ENCODE peak calls at places on chromosomes 12 and 14, in six cellular contexts. J is HFFc6, E is fibroblast of mammary gland, Q is ovary, K is lung, D is HL-60. I is an unnamed sample.

GRCh38 chr12:64256166-64256800 is 34.2 kb upstream of the KICS2 start:
- DNase-seq in J (peak), E (peak), Q (no peak), K (no peak), D (peak), I (no peak)

GRCh38 chr12:7868391-7868790 is 4.3 kb downstream of the SLC2A14 start:
- DNase-seq in J (peak), E (peak), Q (no peak), K (no peak), D (no peak), I (no peak)

GRCh38 chr12:46217686-46218508 is 50.9 kb downstream of the SLC38A1 start:
- DNase-seq in J (no peak), E (no peak), Q (no peak), K (no peak), D (peak), I (peak)

GRCh38 chr12:82723093-82723492 is 36.4 kb downstream of the TMTC2 start:
- DNase-seq in J (no peak), E (no peak), Q (no peak), K (no peak), D (no peak), I (no peak)

GRCh38 chr12:14605401-14605989 is 37.8 kb upstream of the PLBD1 start:
- DNase-seq in J (no peak), E (no peak), Q (no peak), K (no peak), D (no peak), I (no peak)

GRCh38 chr14:76615331-76615730 is 145.9 kb upstream of the VASH1 start:
- DNase-seq in J (no peak), E (no peak), Q (no peak), K (no peak), D (no peak), I (no peak)

GRCh38 chr14:71261206-71261605 is 353.9 kb downstream of the PCNX1 start:
- DNase-seq in J (peak), E (no peak), Q (no peak), K (no peak), D (peak), I (no peak)

GRCh38 chr12:67269632-67270578 is 747 bp downstream of the CAND1 start:
- DNase-seq in J (no peak), E (no peak), Q (peak), K (peak), D (peak), I (no peak)

GRCh38 chr12:100142851-100143559 is at the start of gene BLTP3B:
- DNase-seq in J (peak), E (peak), Q (peak), K (peak), D (peak), I (peak)

GRCh38 chr12:48925218-48925871 is at the start of gene FKBP11:
- DNase-seq in J (peak), E (peak), Q (peak), K (peak), D (no peak), I (no peak)

GRCh38 chr12:22459872-22460490 is 84.4 kb downstream of the C2CD5 start:
- DNase-seq in J (peak), E (peak), Q (no peak), K (no peak), D (peak), I (no peak)

GRCh38 chr12:106342397-106343212 is 14.9 kb upstream of the POLR3B start:
- DNase-seq in J (peak), E (peak), Q (peak), K (peak), D (no peak), I (no peak)

GRCh38 chr12:28237423-28237822 is 47.2 kb downstream of the CCDC91 start:
- DNase-seq in J (no peak), E (peak), Q (no peak), K (no peak), D (no peak), I (no peak)

GRCh38 chr14:23183479-23183878 is at the start of gene SLC7A8:
- DNase-seq in J (no peak), E (no peak), Q (peak), K (peak), D (no peak), I (no peak)

GRCh38 chr12:112537710-112538396 is 119.1 kb downstream of the PTPN11 start:
- DNase-seq in J (peak), E (no peak), Q (no peak), K (peak), D (peak), I (no peak)

GRCh38 chr12:124910561-124911478 is 3.6 kb downstream of the UBC start:
- DNase-seq in J (peak), E (peak), Q (no peak), K (no peak), D (no peak), I (no peak)

GRCh38 chr12:53500119-53500775 is 836 bp upstream of the TARBP2 start:
- DNase-seq in J (peak), E (peak), Q (peak), K (peak), D (peak), I (peak)

GRCh38 chr12:124359671-124360581 is 65.0 kb downstream of the RFLNA start:
- DNase-seq in J (no peak), E (no peak), Q (peak), K (peak), D (no peak), I (no peak)

GRCh38 chr14:94051779-94052178 is 25.6 kb downstream of the OTUB2 start:
- DNase-seq in J (no peak), E (no peak), Q (no peak), K (peak), D (no peak), I (no peak)
- TF ChIP-seq CTCF in J (no peak), E (no peak), Q (no peak), K (no peak), D (no peak), I (no peak)

GRCh38 chr12:105092336-105092735 is 8.1 kb upstream of the ALDH1L2 start:
- DNase-seq in J (no peak), E (no peak), Q (no peak), K (no peak), D (no peak), I (no peak)
- TF ChIP-seq CTCF in J (no peak), E (no peak), Q (no peak), K (no peak), D (no peak), I (no peak)

DNA sequence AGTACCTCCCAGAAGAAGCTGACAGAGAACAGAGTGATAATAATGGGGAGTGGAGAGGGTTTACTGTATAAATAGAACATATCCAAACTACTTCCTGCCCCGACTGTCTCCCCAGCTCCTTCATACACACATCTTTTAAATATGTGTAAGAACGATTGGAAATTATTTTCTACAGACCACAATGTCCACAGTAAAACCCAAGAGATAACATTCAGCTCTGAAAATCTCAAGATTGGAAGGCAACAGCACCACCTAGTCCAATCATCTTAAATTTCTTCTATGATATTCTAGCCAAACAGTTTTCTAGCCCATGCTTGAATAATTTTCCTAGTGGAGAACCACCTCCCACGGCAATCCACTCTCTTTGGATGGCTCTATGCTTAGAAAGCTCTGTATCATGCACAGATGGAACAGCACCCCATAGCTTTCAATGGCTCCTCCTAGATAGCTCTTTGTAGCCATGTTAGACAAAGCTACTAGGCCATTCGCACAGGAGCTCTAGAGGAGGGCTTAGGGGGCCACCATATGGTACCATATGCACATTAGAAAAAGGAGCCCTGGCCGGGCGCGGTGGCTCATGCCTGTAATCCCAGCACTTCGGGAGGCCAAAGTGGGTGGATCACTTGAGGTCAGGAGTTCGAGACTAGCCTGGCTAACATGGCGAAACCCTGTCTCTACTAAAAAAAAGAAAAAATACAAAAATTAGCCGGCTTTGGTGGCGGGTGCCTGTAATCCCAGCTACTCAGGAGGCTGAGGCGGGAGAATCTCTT is 18.1 kb downstream of the VDR start:
- DNase-seq in J (no peak), E (no peak), Q (no peak), K (no peak), D (no peak), I (no peak)
- TF ChIP-seq CTCF in J (peak), E (no peak), Q (no peak), K (no peak), D (no peak), I (no peak)

GRCh38 chr14:46951103-46951502 is 299.5 kb upstream of the RPL10L start:
- DNase-seq in J (no peak), E (no peak), Q (no peak), K (no peak), D (no peak), I (no peak)
- TF ChIP-seq CTCF in J (no peak), E (no peak), Q (no peak), K (no peak), D (no peak), I (no peak)

GRCh38 chr12:109308534-109309440 is at the start of gene FOXN4:
- DNase-seq in J (no peak), E (no peak), Q (no peak), K (no peak), D (no peak), I (no peak)
- TF ChIP-seq CTCF in J (no peak), E (no peak), Q (no peak), K (no peak), D (no peak), I (no peak)

I was measured in CD14-positive monocyte.